ENCODE peak calls at places on chromosomes 7 and 10, in six cellular contexts. R, L, F, T, I and B are unnamed samples.

GRCh38 chr7:15801565-15801964 is 115.1 kb upstream of the MEOX2 start:
- DNase-seq in I (no peak), F (no peak), L (no peak), R (peak; percentile 62), T (no peak), B (peak; percentile 86)

GRCh38 chr7:43196379-43196778 is 83.9 kb downstream of the HECW1 start:
- DNase-seq in T (no peak), L (no peak), I (no peak), R (no peak), F (no peak), B (no peak)

GRCh38 chr10:110268442-110268841 is 36.3 kb downstream of the SMNDC1 start:
- DNase-seq in F (no peak), L (no peak), T (no peak), I (no peak), R (no peak), B (no peak)

GRCh38 chr7:101988513-101988912 is 171.1 kb downstream of the CUX1 start:
- DNase-seq in R (no peak), T (no peak), I (no peak), F (no peak), L (no peak), B (no peak)

GRCh38 chr7:114639456-114639855 is 224.8 kb downstream of the FOXP2 start:
- DNase-seq in L (no peak), T (no peak), R (no peak), I (no peak), F (no peak), B (no peak)

GRCh38 chr7:76022026-76022780 is 25.6 kb downstream of the STYXL1 start:
- DNase-seq in L (no peak), R (no peak), T (no peak), F (no peak), I (no peak), B (no peak)

GRCh38 chr10:43078986-43079273 is 2.1 kb downstream of the RET start:
- DNase-seq in R (peak; percentile 49), F (no peak), I (no peak), L (no peak), T (peak; percentile 88), B (no peak)

GRCh38 chr7:78530351-78530750 is 731.8 kb downstream of the PHTF2 start:
- DNase-seq in L (no peak), I (peak; percentile 72), R (peak; percentile 71), F (no peak), T (no peak), B (peak; percentile 42)

GRCh38 chr7:148264933-148265557 is 325.5 kb upstream of the C7orf33 start:
- DNase-seq in T (peak; percentile 29), R (peak; percentile 40), F (no peak), L (no peak), I (peak; percentile 67), B (peak; percentile 16)

GRCh38 chr10:23343591-23344225 is 889 bp downstream of the C10orf67 start:
- DNase-seq in L (no peak), F (peak; percentile 26), I (peak; percentile 43), T (peak; percentile 86), R (peak; percentile 29), B (no peak)

GRCh38 chr10:4266387-4267083 is 481.5 kb upstream of the KLF6 start:
- DNase-seq in I (no peak), L (no peak), R (peak; percentile 24), F (no peak), T (no peak), B (no peak)

GRCh38 chr7:148489678-148490077 is 100.9 kb upstream of the C7orf33 start:
- DNase-seq in R (no peak), F (no peak), T (no peak), L (no peak), I (no peak), B (no peak)

GRCh38 chr10:43121444-43121843 is 16.8 kb upstream of the CSGALNACT2 start:
- DNase-seq in L (no peak), F (no peak), R (no peak), I (no peak), T (no peak), B (no peak)

GRCh38 chr7:73908123-73908611 is 47.2 kb downstream of the TMEM270 start:
- DNase-seq in R (no peak), F (no peak), T (no peak), L (no peak), I (no peak), B (no peak)

GRCh38 chr10:51802030-51802429 is 102.6 kb upstream of the CSTF2T start:
- DNase-seq in I (no peak), L (no peak), R (no peak), T (no peak), F (no peak), B (no peak)

GRCh38 chr7:95828824-95829428 is 56.6 kb downstream of the DYNC1I1 start:
- DNase-seq in L (no peak), F (no peak), T (no peak), I (no peak), R (no peak), B (no peak)